ENCODE peak calls at places on chromosomes 6 and 20, in five cellular contexts. K is iPS DF 19.7; J is stimulated activated CD8-positive, alpha-beta memory T cell treated with anti-CD3 and anti-CD28 coated beads, Interleukin-12 subunit alpha, Interleukin-12 subunit beta, amount 100 ng/mL, for 4 hours; F is activated CD4-positive, alpha-beta T cell treated with anti-CD3 and anti-CD28 coated beads for 48 hours; V is effector memory CD8-positive, alpha-beta T cell. O is an unnamed sample.
A peak's percentile ranks its signal among the peaks of the same experiment; 100 is the strongest.

GRCh38 chr6:151763938-151764680 is 43.4 kb upstream of the ESR1 start:
- DNase-seq in K (peak; percentile 86), J (no peak), F (peak; percentile 65), V (no peak), O (no peak)

GRCh38 chr20:40688129-40689099 is 622 bp downstream of the MAFB start:
- DNase-seq in K (no peak), J (no peak), F (peak; percentile 15), V (no peak), O (no peak)

GRCh38 chr6:136607932-136608772 is 57.9 kb upstream of the MAP7 start:
- DNase-seq in K (peak; percentile 57), J (peak; percentile 41), F (peak; percentile 90), V (peak; percentile 82), O (peak; percentile 36)

GRCh38 chr20:45592574-45593189 is 13.6 kb upstream of the WFDC8 start:
- DNase-seq in K (peak; percentile 52), J (no peak), F (peak; percentile 39), V (no peak), O (peak; percentile 6)

GRCh38 chr6:71544028-71544427 is 255.4 kb downstream of the OGFRL1 start:
- DNase-seq in K (no peak), J (no peak), F (no peak), V (no peak), O (no peak)

GRCh38 chr20:47660983-47661711 is 124.1 kb downstream of the SULF2 start:
- DNase-seq in K (no peak), J (no peak), F (no peak), V (no peak), O (no peak)

GRCh38 chr20:910840-911770 is 5.0 kb downstream of the ANGPT4 start:
- DNase-seq in K (no peak), J (no peak), F (peak; percentile 7), V (no peak), O (no peak)

GRCh38 chr6:72669324-72669723 is 47.5 kb downstream of the KCNQ5 start:
- DNase-seq in K (no peak), J (no peak), F (peak; percentile 3), V (no peak), O (no peak)

GRCh38 chr6:89281779-89282246 is 33.3 kb downstream of the GABRR2 start:
- DNase-seq in K (peak; percentile 75), J (no peak), F (peak; percentile 69), V (no peak), O (peak; percentile 24)

O was measured in NK-92 treated with Interleukin-12 subunit alpha and Interleukin-12 subunit beta, amount 100 ng/mL, for 24 hours.